ENCODE peak calls at places on chromosomes 12 and 14, in five cellular contexts. One of them, this sample, is unnamed.

GRCh38 chr12:111359231-111359913 is 9.5 kb downstream of the PHETA1 start:
- DNase-seq in cardiac fibroblast: no peak
- DNase-seq in spleen: no peak
- DNase-seq in heart right ventricle: no peak
- DNase-seq in brain microvascular endothelial cell: no peak
- DNase-seq in this sample: no peak

GRCh38 chr12:954736-955135 is 5.2 kb upstream of the RAD52 start:
- DNase-seq in cardiac fibroblast: no peak
- DNase-seq in spleen: no peak
- DNase-seq in heart right ventricle: no peak
- DNase-seq in brain microvascular endothelial cell: no peak
- DNase-seq in this sample: no peak

GRCh38 chr12:113923251-113923650 is 42.9 kb downstream of the RBM19 start:
- DNase-seq in cardiac fibroblast: no peak
- DNase-seq in spleen: peak; percentile 17
- DNase-seq in heart right ventricle: no peak
- DNase-seq in brain microvascular endothelial cell: no peak
- DNase-seq in this sample: no peak

GRCh38 chr12:94488449-94488848 is 28.8 kb upstream of the CEP83 start:
- DNase-seq in cardiac fibroblast: peak; percentile 2
- DNase-seq in spleen: no peak
- DNase-seq in heart right ventricle: no peak
- DNase-seq in brain microvascular endothelial cell: no peak
- DNase-seq in this sample: peak; percentile 62

GRCh38 chr14:79576434-79576833 is 634.9 kb downstream of the DIO2 start:
- DNase-seq in cardiac fibroblast: no peak
- DNase-seq in spleen: no peak
- DNase-seq in heart right ventricle: no peak
- DNase-seq in brain microvascular endothelial cell: no peak
- DNase-seq in this sample: no peak

GRCh38 chr12:113170926-113171325 is 14.4 kb downstream of the DDX54 start:
- DNase-seq in cardiac fibroblast: no peak
- DNase-seq in spleen: no peak
- DNase-seq in heart right ventricle: no peak
- DNase-seq in brain microvascular endothelial cell: no peak
- DNase-seq in this sample: no peak

GRCh38 chr14:91755560-91755959 is 23.7 kb upstream of the CATSPERB start:
- DNase-seq in cardiac fibroblast: peak; percentile 53
- DNase-seq in spleen: no peak
- DNase-seq in heart right ventricle: no peak
- DNase-seq in brain microvascular endothelial cell: no peak
- DNase-seq in this sample: no peak

GRCh38 chr14:95770777-95771176 is 56.9 kb upstream of the TCL1A start:
- DNase-seq in cardiac fibroblast: no peak
- DNase-seq in spleen: no peak
- DNase-seq in heart right ventricle: no peak
- DNase-seq in brain microvascular endothelial cell: no peak
- DNase-seq in this sample: no peak

GRCh38 chr14:68950111-68950510 is 29.0 kb downstream of the ACTN1 start:
- DNase-seq in cardiac fibroblast: peak; percentile 64
- DNase-seq in spleen: no peak
- DNase-seq in heart right ventricle: no peak
- DNase-seq in brain microvascular endothelial cell: no peak
- DNase-seq in this sample: no peak

GRCh38 chr12:13220848-13221247 is 24.3 kb downstream of the EMP1 start:
- DNase-seq in cardiac fibroblast: no peak
- DNase-seq in spleen: no peak
- DNase-seq in heart right ventricle: no peak
- DNase-seq in brain microvascular endothelial cell: no peak
- DNase-seq in this sample: no peak

GRCh38 chr12:101877816-101878811 is 734 bp downstream of the DRAM1 start:
- DNase-seq in cardiac fibroblast: peak; percentile 32
- DNase-seq in spleen: no peak
- DNase-seq in heart right ventricle: peak; percentile 35
- DNase-seq in brain microvascular endothelial cell: no peak
- DNase-seq in this sample: no peak

GRCh38 chr12:113232787-113233585 is 11.7 kb downstream of the TPCN1 start:
- DNase-seq in cardiac fibroblast: no peak
- DNase-seq in spleen: peak; percentile 93
- DNase-seq in heart right ventricle: peak; percentile 39
- DNase-seq in brain microvascular endothelial cell: no peak
- DNase-seq in this sample: peak; percentile 63

GRCh38 chr14:69117020-69117767 is 35.7 kb downstream of the DCAF5 start:
- DNase-seq in cardiac fibroblast: no peak
- DNase-seq in spleen: no peak
- DNase-seq in heart right ventricle: no peak
- DNase-seq in brain microvascular endothelial cell: no peak
- DNase-seq in this sample: no peak

GRCh38 chr14:23259412-23259811 is 21.7 kb downstream of the RNF212B start:
- DNase-seq in cardiac fibroblast: no peak
- DNase-seq in spleen: no peak
- DNase-seq in heart right ventricle: no peak
- DNase-seq in brain microvascular endothelial cell: no peak
- DNase-seq in this sample: no peak

GRCh38 chr12:13538136-13538535 is 341.6 kb downstream of the EMP1 start:
- DNase-seq in cardiac fibroblast: no peak
- DNase-seq in spleen: no peak
- DNase-seq in heart right ventricle: no peak
- DNase-seq in brain microvascular endothelial cell: no peak
- DNase-seq in this sample: no peak

GRCh38 chr12:121240484-121241202 is 30.7 kb downstream of the P2RX4 start:
- DNase-seq in cardiac fibroblast: peak; percentile 74
- DNase-seq in spleen: peak; percentile 96
- DNase-seq in heart right ventricle: peak; percentile 79
- DNase-seq in brain microvascular endothelial cell: peak; percentile 25
- DNase-seq in this sample: no peak

GRCh38 chr14:61498303-61498702 is 176.9 kb downstream of the PRKCH start:
- DNase-seq in cardiac fibroblast: peak; percentile 63
- DNase-seq in spleen: no peak
- DNase-seq in heart right ventricle: no peak
- DNase-seq in brain microvascular endothelial cell: peak; percentile 53
- DNase-seq in this sample: no peak

GRCh38 chr14:100822921-100823320 is 3.0 kb upstream of the MEG3 start:
- DNase-seq in cardiac fibroblast: peak; percentile 28
- DNase-seq in spleen: no peak
- DNase-seq in heart right ventricle: no peak
- DNase-seq in brain microvascular endothelial cell: no peak
- DNase-seq in this sample: no peak

GRCh38 chr14:104025481-104025975 is 60.0 kb upstream of the ASPG start:
- DNase-seq in cardiac fibroblast: no peak
- DNase-seq in spleen: no peak
- DNase-seq in heart right ventricle: no peak
- DNase-seq in brain microvascular endothelial cell: no peak
- DNase-seq in this sample: no peak

GRCh38 chr12:123983822-123984485 is 10.9 kb downstream of the ZNF664 start:
- DNase-seq in cardiac fibroblast: peak; percentile 85
- DNase-seq in spleen: no peak
- DNase-seq in heart right ventricle: no peak
- DNase-seq in brain microvascular endothelial cell: peak; percentile 40
- DNase-seq in this sample: no peak

GRCh38 chr14:69612014-69612758 is 790 bp downstream of the SUSD6 start:
- DNase-seq in cardiac fibroblast: peak; percentile 28
- DNase-seq in spleen: peak; percentile 91
- DNase-seq in heart right ventricle: peak; percentile 32
- DNase-seq in brain microvascular endothelial cell: no peak
- DNase-seq in this sample: no peak

GRCh38 chr14:89060191-89060590 is 235.7 kb downstream of the TTC8 start:
- DNase-seq in cardiac fibroblast: peak; percentile 45
- DNase-seq in spleen: no peak
- DNase-seq in heart right ventricle: no peak
- DNase-seq in brain microvascular endothelial cell: no peak
- DNase-seq in this sample: no peak

GRCh38 chr12:3646561-3647241 is 106.2 kb downstream of the CRACR2A start:
- DNase-seq in cardiac fibroblast: no peak
- DNase-seq in spleen: peak; percentile 72
- DNase-seq in heart right ventricle: no peak
- DNase-seq in brain microvascular endothelial cell: no peak
- DNase-seq in this sample: no peak

GRCh38 chr14:93018401-93018800 is 95.5 kb downstream of the CHGA start:
- DNase-seq in cardiac fibroblast: peak; percentile 38
- DNase-seq in spleen: no peak
- DNase-seq in heart right ventricle: no peak
- DNase-seq in brain microvascular endothelial cell: no peak
- DNase-seq in this sample: no peak

GRCh38 chr12:28963554-28963953 is 185.5 kb upstream of the FAR2 start:
- DNase-seq in cardiac fibroblast: peak; percentile 64
- DNase-seq in spleen: no peak
- DNase-seq in heart right ventricle: no peak
- DNase-seq in brain microvascular endothelial cell: no peak
- DNase-seq in this sample: no peak

GRCh38 chr14:91388551-91388975 is 29.1 kb downstream of the CCDC88C start:
- DNase-seq in cardiac fibroblast: no peak
- DNase-seq in spleen: no peak
- DNase-seq in heart right ventricle: no peak
- DNase-seq in brain microvascular endothelial cell: no peak
- DNase-seq in this sample: no peak

GRCh38 chr14:67410313-67410712 is 1.7 kb downstream of the PLEK2 start:
- DNase-seq in cardiac fibroblast: no peak
- DNase-seq in spleen: no peak
- DNase-seq in heart right ventricle: no peak
- DNase-seq in brain microvascular endothelial cell: no peak
- DNase-seq in this sample: no peak

GRCh38 chr12:77893918-77894317 is 63.2 kb downstream of the NAV3 start:
- DNase-seq in cardiac fibroblast: peak; percentile 46
- DNase-seq in spleen: no peak
- DNase-seq in heart right ventricle: no peak
- DNase-seq in brain microvascular endothelial cell: peak; percentile 34
- DNase-seq in this sample: no peak

GRCh38 chr14:20811994-20812393 is 9.3 kb upstream of the RNASE1 start:
- DNase-seq in cardiac fibroblast: no peak
- DNase-seq in spleen: no peak
- DNase-seq in heart right ventricle: peak; percentile 33
- DNase-seq in brain microvascular endothelial cell: no peak
- DNase-seq in this sample: no peak

GRCh38 chr12:99152337-99152736 is 495.2 kb upstream of the GARIN6 start:
- DNase-seq in cardiac fibroblast: no peak
- DNase-seq in spleen: no peak
- DNase-seq in heart right ventricle: no peak
- DNase-seq in brain microvascular endothelial cell: no peak
- DNase-seq in this sample: no peak

GRCh38 chr14:21924479-21924878 is 250.9 kb upstream of the OR4E1 start:
- DNase-seq in cardiac fibroblast: no peak
- DNase-seq in spleen: peak; percentile 87
- DNase-seq in heart right ventricle: no peak
- DNase-seq in brain microvascular endothelial cell: no peak
- DNase-seq in this sample: peak; percentile 26

GRCh38 chr12:119363490-119363889 is 29.0 kb downstream of the CCDC60 start:
- DNase-seq in cardiac fibroblast: no peak
- DNase-seq in spleen: no peak
- DNase-seq in heart right ventricle: no peak
- DNase-seq in brain microvascular endothelial cell: no peak
- DNase-seq in this sample: no peak

GRCh38 chr12:120978296-120979219 is at the start of gene HNF1A:
- DNase-seq in cardiac fibroblast: no peak
- DNase-seq in spleen: no peak
- DNase-seq in heart right ventricle: no peak
- DNase-seq in brain microvascular endothelial cell: no peak
- DNase-seq in this sample: no peak

GRCh38 chr12:107356266-107356936 is 263.1 kb upstream of the CRY1 start:
- DNase-seq in cardiac fibroblast: peak; percentile 62
- DNase-seq in spleen: no peak
- DNase-seq in heart right ventricle: no peak
- DNase-seq in brain microvascular endothelial cell: peak; percentile 91
- DNase-seq in this sample: no peak

GRCh38 chr12:103823871-103824270 is 17.2 kb downstream of the NT5DC3 start:
- DNase-seq in cardiac fibroblast: no peak
- DNase-seq in spleen: no peak
- DNase-seq in heart right ventricle: no peak
- DNase-seq in brain microvascular endothelial cell: no peak
- DNase-seq in this sample: no peak

GRCh38 chr12:49296836-49297694 is 2.1 kb downstream of the PRPH start:
- DNase-seq in cardiac fibroblast: no peak
- DNase-seq in spleen: peak; percentile 74
- DNase-seq in heart right ventricle: no peak
- DNase-seq in brain microvascular endothelial cell: no peak
- DNase-seq in this sample: no peak

GRCh38 chr14:87934185-87934584 is 58.8 kb downstream of the GALC start:
- DNase-seq in cardiac fibroblast: no peak
- DNase-seq in spleen: no peak
- DNase-seq in heart right ventricle: no peak
- DNase-seq in brain microvascular endothelial cell: no peak
- DNase-seq in this sample: no peak
- TF ChIP-seq CTCF in cardiac fibroblast: no peak
- TF ChIP-seq CTCF in spleen: no peak
- TF ChIP-seq CTCF in heart right ventricle: no peak
- TF ChIP-seq CTCF in brain microvascular endothelial cell: peak; percentile 42
- TF ChIP-seq CTCF in this sample: peak; percentile 22

GRCh38 chr14:65877631-65878030 is 465.1 kb downstream of the FUT8 start:
- DNase-seq in cardiac fibroblast: no peak
- DNase-seq in spleen: no peak
- DNase-seq in heart right ventricle: no peak
- DNase-seq in brain microvascular endothelial cell: no peak
- DNase-seq in this sample: no peak
- H3K4me3 ChIP-seq in cardiac fibroblast: no peak overlapping the region
- H3K4me3 ChIP-seq in spleen: no peak overlapping the region
- H3K4me3 ChIP-seq in heart right ventricle: no peak overlapping the region
- H3K4me3 ChIP-seq in brain microvascular endothelial cell: no peak overlapping the region
- H3K4me3 ChIP-seq in this sample: no peak overlapping the region

GRCh38 chr12:42490261-42490842 is 99.2 kb downstream of the PRICKLE1 start:
- DNase-seq in cardiac fibroblast: no peak
- DNase-seq in spleen: no peak
- DNase-seq in heart right ventricle: no peak
- DNase-seq in brain microvascular endothelial cell: no peak
- DNase-seq in this sample: no peak
- TF ChIP-seq CTCF in cardiac fibroblast: no peak
- TF ChIP-seq CTCF in spleen: no peak
- TF ChIP-seq CTCF in heart right ventricle: no peak
- TF ChIP-seq CTCF in brain microvascular endothelial cell: no peak
- TF ChIP-seq CTCF in this sample: no peak

GRCh38 chr12:128639089-128639488 is 184.7 kb downstream of the SLC15A4 start:
- DNase-seq in cardiac fibroblast: no peak
- DNase-seq in spleen: no peak
- DNase-seq in heart right ventricle: no peak
- DNase-seq in brain microvascular endothelial cell: no peak
- DNase-seq in this sample: no peak
- H3K4me3 ChIP-seq in cardiac fibroblast: no peak overlapping the region
- H3K4me3 ChIP-seq in spleen: no peak overlapping the region
- H3K4me3 ChIP-seq in heart right ventricle: no peak overlapping the region
- H3K4me3 ChIP-seq in brain microvascular endothelial cell: no peak overlapping the region
- H3K4me3 ChIP-seq in this sample: no peak overlapping the region